ENCODE peak calls at places on chromosomes 3 and 15, in four cellular contexts. Z is lower lobe of right lung, P is RWPE1, M is neural crest cell. W is an unnamed sample.

GRCh38 chr15:23687143-23687470 is at the start of gene NDN:
- DNase-seq in Z (peak), P (no peak), M (peak), W (no peak)

GRCh38 chr3:806006-806405 is 286.8 kb upstream of the CNTN6 start:
- DNase-seq in Z (no peak), P (no peak), M (no peak), W (no peak)

GRCh38 chr15:66720206-66721010 is 18.4 kb downstream of the SMAD6 start:
- DNase-seq in Z (peak), P (peak), M (no peak), W (no peak)

GRCh38 chr3:185715091-185715490 is 109.8 kb downstream of the IGF2BP2 start:
- DNase-seq in Z (no peak), P (no peak), M (no peak), W (no peak)

GRCh38 chr3:101383656-101384055 is 63.3 kb upstream of the IMPG2 start:
- DNase-seq in Z (no peak), P (no peak), M (no peak), W (no peak)

GRCh38 chr15:72437650-72438316 is 36.3 kb upstream of the ARIH1 start:
- DNase-seq in Z (no peak), P (no peak), M (no peak), W (no peak)

GRCh38 chr15:83016906-83017305 is 5.5 kb upstream of the C15orf40 start:
- DNase-seq in Z (no peak), P (no peak), M (no peak), W (no peak)

GRCh38 chr3:71444028-71444860 is 139.3 kb downstream of the FOXP1 start:
- DNase-seq in Z (peak), P (peak), M (no peak), W (no peak)

GRCh38 chr3:20930034-20930433 is 744.0 kb upstream of the SGO1 start:
- DNase-seq in Z (no peak), P (peak), M (peak), W (no peak)

GRCh38 chr3:184259878-184260570 is 1.3 kb downstream of the CAMK2N2 start:
- DNase-seq in Z (no peak), P (peak), M (peak), W (no peak)

GRCh38 chr15:68559342-68560310 is 19.2 kb upstream of the CORO2B start:
- DNase-seq in Z (peak), P (peak), M (peak), W (peak)

GRCh38 chr3:62615258-62615840 is 242.0 kb upstream of the FEZF2 start:
- DNase-seq in Z (no peak), P (no peak), M (no peak), W (no peak)

GRCh38 chr15:45157974-45158373 is 28.2 kb downstream of the DUOX1 start:
- DNase-seq in Z (no peak), P (peak), M (no peak), W (no peak)

GRCh38 chr3:37114251-37115145 is 59.9 kb downstream of the LRRFIP2 start:
- DNase-seq in Z (no peak), P (peak), M (no peak), W (no peak)

GRCh38 chr3:128726691-128727031 is 678 bp downstream of the RAB7A start:
- DNase-seq in Z (peak), P (peak), M (peak), W (peak)

GRCh38 chr3:64316971-64317370 is 91.7 kb upstream of the PRICKLE2 start:
- DNase-seq in Z (no peak), P (peak), M (no peak), W (no peak)
- TF ChIP-seq CTCF in Z (no peak), P (no peak), M (no peak), W (no peak)

DNA sequence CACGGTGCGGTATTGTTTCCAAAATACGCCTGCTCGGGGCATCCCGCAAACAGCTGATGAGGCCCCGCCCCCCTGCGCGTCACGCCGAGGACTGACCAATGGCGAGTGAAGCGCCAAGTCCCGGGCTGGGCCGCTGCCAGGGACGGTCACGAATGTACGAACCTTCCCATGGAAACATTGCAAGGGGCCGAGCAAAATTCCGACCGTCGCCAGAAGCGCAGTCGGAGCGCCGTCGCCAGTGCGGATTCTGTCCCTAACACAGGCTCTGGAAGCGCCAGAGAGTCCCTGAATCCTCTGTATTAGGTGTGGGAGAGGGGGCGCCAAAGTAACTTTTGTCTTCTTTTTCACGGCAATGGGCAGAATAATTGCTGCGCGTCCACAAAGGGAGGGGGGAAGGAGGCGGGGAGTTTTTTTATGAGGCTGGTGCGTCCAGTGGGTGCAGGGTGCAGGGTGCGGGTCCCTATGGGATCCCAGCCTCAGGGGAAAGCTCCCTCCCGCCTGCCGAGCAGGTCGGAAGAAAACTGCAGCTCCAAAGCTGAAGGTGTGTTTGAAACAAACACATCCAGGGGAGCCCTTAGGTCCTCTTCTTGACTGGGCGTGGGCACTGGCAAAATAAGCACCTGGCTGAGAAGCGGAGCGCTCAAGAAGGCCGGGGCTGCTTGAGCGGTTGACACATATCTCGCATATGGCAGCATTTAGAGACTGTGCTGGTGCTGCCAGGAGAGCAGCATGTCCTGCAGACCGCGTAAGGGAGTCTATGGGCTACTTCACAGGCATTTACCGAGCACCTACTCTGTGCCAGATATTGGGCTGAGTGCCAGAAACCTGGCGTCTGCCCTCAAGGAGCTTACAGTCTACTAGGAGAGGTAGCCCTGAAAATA is at the start of gene BMF:
- DNase-seq in Z (peak), P (peak), M (peak), W (peak)
- TF ChIP-seq CTCF in Z (peak), P (no peak), M (peak), W (no peak)

DNA sequence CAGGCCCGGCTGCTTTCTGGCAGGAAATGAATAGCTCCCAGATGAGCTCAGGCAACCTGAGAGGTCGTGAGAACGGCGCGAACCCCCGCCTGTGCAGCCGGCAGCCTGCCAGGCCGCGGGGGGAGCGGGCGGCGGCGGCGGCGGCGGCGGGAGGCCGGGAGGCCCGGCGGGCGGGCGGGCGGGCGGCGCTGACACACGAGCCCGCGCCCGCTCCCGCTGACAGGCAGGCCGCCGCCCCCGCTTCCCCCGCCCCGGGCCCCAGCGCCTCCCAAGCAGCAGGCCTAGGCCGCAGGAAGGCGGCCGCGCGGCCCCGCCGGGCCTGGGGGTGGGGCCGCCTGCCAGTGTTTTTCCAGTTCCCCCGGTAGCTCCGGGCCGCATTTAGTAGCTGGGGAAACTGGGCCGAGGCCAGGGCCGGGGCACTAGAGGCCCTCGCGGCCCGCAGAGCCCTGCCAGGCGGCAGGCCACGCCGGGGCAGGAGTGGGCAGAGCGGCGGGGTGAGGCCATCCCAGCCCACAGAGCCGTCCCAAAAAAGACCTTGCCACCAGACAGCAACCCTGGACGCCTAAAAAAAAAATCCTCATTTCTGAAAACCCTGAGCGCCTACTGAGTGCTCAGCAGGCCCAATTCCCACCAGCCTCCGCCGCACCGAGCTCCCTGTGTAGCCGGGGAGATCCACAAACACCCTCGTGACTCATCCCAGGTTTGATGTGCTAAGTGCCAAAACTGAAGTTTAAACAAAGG is 5.6 kb downstream of the HES1 start:
- DNase-seq in Z (peak), P (peak), M (peak), W (peak)
- TF ChIP-seq CTCF in Z (no peak), P (no peak), M (peak), W (no peak)

GRCh38 chr3:12822725-12823373 is 18.5 kb downstream of the RPL32 start:
- DNase-seq in Z (no peak), P (no peak), M (no peak), W (no peak)
- TF ChIP-seq CTCF in Z (no peak), P (peak), M (peak), W (no peak)

W was measured in omental fat pad.